ENCODE peak calls at places on chromosome 3, in seven cellular contexts. N is astrocyte, W is stomach, Q is K562, M is breast epithelium, I is psoas muscle, C is SJSA1. G is an unnamed sample.
A peak's percentile ranks its signal among the peaks of the same experiment; 100 is the strongest.

GRCh38 chr3:138348107-138348949 is at the start of gene MRAS:
- DNase-seq in W (peak; percentile 79), I (peak; percentile 88), Q (peak; percentile 60), C (peak; percentile 87), M (peak; percentile 69), N (peak; percentile 73), G (no peak)

GRCh38 chr3:52246264-52246620 is 683 bp downstream of the PPM1M start:
- DNase-seq in N (no peak), C (no peak), Q (no peak), I (no peak), M (no peak), W (no peak), G (no peak)

GRCh38 chr3:20811631-20812030 is 625.6 kb upstream of the SGO1 start:
- DNase-seq in C (no peak), Q (no peak), M (no peak), I (no peak), W (no peak), N (no peak), G (no peak)

GRCh38 chr3:86793786-86794185 is 197.2 kb downstream of the VGLL3 start:
- DNase-seq in W (no peak), N (peak; percentile 97), I (no peak), Q (no peak), C (peak; percentile 88), M (no peak), G (no peak)

GRCh38 chr3:139319428-139320402 is 24.1 kb upstream of the MRPS22 start:
- DNase-seq in C (no peak), M (no peak), N (no peak), Q (peak; percentile 66), W (no peak), I (no peak), G (peak; percentile 67)

GRCh38 chr3:119294402-119294888 is 262 bp downstream of the ARHGAP31 start:
- DNase-seq in Q (no peak), C (no peak), W (peak; percentile 68), M (no peak), N (no peak), I (peak; percentile 57), G (no peak)

GRCh38 chr3:23697416-23697815 is 108.3 kb upstream of the UBE2E1 start:
- DNase-seq in Q (no peak), W (no peak), I (no peak), M (no peak), N (no peak), C (no peak), G (no peak)

GRCh38 chr3:100802126-100802525 is 92.8 kb downstream of the TFG start:
- DNase-seq in W (no peak), I (no peak), Q (no peak), C (no peak), N (no peak), M (no peak), G (no peak)

GRCh38 chr3:59424268-59425010 is 374.6 kb upstream of the CFAP20DC start:
- DNase-seq in W (no peak), M (no peak), I (no peak), Q (no peak), C (peak; percentile 49), N (peak; percentile 91), G (no peak)

DNA sequence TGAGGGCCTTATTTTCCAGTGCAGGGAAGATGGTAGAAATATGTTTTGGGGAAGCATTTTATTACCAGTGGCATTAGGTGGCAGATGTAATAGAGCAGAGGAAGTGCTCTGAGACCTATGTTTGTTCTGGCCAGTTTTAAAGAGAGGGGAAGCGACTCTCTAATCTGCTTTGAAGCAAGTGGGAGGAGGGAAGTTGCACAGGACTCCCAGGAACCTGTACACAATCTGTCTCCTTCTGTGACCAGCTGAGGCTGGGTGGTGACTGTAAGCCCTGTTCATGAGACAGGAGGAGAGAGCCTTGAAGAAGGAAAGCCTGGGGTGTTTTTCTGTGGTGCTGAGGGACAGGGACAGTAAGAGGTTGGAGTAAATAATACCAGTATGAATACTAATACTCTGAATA is 60.5 kb downstream of the LPP start:
- DNase-seq in N (no peak), M (no peak), Q (no peak), I (no peak), C (no peak), W (no peak), G (no peak)
- H3K4me3 ChIP-seq in N (peak overlapping the region; percentile 15), M (no peak overlapping the region), Q (no peak overlapping the region), I (no peak overlapping the region), C (no peak overlapping the region), W (peak overlapping the region; percentile 36), G (no peak overlapping the region)

DNA sequence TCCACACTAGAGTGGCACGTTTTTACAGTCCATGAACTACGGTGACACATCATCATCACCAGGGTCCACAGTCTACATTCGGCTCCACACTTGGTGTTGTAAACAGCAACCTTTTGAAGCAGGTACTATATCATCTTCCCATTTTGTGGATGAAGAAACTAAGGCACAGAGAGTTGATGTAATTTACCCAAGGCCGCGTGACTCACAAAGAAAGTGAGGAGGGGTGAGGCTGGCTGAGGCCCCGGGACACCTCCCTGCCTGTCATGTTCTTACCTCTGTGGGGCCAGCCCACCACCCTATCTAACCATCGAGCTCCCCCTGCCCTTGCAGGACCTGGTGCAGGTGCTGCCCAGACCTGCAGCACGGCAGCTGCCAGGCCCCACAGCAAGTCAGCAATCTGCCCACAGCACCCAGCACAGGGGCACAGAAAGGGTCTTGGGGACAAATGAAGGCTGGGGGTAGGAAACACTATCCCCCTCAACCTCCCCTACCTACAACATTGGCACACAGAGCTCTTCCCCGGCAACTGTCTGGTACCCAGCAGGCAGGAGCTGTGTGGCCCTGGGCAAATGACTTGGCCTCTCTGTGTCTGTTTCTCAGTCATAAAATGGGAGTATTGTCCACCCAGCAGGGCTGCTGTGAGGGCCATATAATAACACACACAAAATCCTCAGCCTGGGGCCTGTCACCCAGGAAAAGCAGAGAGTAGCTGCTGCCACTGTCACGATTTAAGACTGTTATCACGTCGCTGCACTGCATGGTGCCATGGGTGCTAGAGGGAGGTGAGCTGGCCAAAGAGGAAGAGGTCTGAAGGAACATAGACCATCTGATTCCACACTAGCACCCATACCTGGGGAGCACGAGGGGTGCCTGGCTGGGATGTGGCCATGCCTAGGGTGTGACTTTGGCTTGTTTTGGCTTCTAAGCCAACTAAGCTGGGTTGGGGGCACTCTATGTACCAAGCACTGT is 115.1 kb downstream of the IQSEC1 start:
- DNase-seq in Q (no peak), I (no peak), C (no peak), M (no peak), W (no peak), N (no peak), G (no peak)
- H3K27ac ChIP-seq in Q (no peak overlapping the region), I (peak overlapping the region; percentile 54), C (no peak overlapping the region), M (peak overlapping the region; percentile 48), W (peak overlapping the region; percentile 81), N (no peak overlapping the region), G (no peak overlapping the region)

GRCh38 chr3:152026033-152026556 is 152.7 kb downstream of the SUCNR1 start:
- DNase-seq in Q (no peak), W (no peak), C (peak; percentile 94), M (no peak), N (peak; percentile 80), I (no peak), G (no peak)

GRCh38 chr3:152031321-152031720 is 157.9 kb downstream of the SUCNR1 start:
- DNase-seq in C (no peak), W (no peak), I (no peak), M (no peak), N (no peak), Q (no peak), G (no peak)

DNA sequence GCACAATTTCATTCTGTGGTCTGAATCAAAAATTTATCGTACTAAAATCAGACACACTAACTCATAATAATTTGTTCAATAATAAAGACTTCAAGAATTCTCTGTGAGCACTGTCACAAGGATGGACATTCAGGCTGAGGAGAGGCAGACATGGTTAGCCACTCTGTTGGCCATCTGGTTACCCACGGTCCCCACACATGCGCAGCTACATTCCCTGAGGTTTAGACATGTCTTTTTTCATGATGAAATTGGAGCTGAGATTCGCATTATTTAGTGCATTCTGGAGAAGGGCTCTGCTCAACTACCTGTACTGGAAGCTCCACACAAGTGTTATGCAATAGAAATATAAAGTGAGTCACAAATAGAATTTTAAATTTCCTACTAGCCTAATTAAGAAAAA is 156.9 kb downstream of the SUCNR1 start:
- DNase-seq in Q (no peak), C (no peak), I (no peak), N (no peak), W (no peak), M (no peak), G (no peak)
- H3K9me3 ChIP-seq in Q (no peaks in the 10 kb centered on the region), C (no peaks in the 10 kb centered on the region), I (no peaks in the 10 kb centered on the region), N (no peaks in the 10 kb centered on the region), W (no peaks in the 10 kb centered on the region), M (no peaks in the 10 kb centered on the region), G (no peaks in the 10 kb centered on the region)

GRCh38 chr3:64264491-64265109 is 39.3 kb upstream of the PRICKLE2 start:
- DNase-seq in W (no peak), C (no peak), M (no peak), N (no peak), Q (no peak), I (no peak), G (no peak)

GRCh38 chr3:64266065-64266874 is 41.0 kb upstream of the PRICKLE2 start:
- DNase-seq in W (no peak), C (peak; percentile 83), Q (no peak), I (no peak), M (no peak), N (peak; percentile 96), G (no peak)

GRCh38 chr3:64268926-64269325 is 43.7 kb upstream of the PRICKLE2 start:
- DNase-seq in N (no peak), I (no peak), M (no peak), Q (no peak), W (no peak), C (no peak), G (no peak)

GRCh38 chr3:64267774-64268604 is 42.7 kb upstream of the PRICKLE2 start:
- DNase-seq in Q (no peak), M (no peak), W (peak; percentile 45), C (peak; percentile 51), I (peak; percentile 49), N (peak; percentile 70), G (no peak)

GRCh38 chr3:64266983-64267382 is 41.7 kb upstream of the PRICKLE2 start:
- DNase-seq in Q (no peak), M (no peak), W (no peak), C (no peak), N (no peak), I (no peak), G (no peak)
- H3K4me3 ChIP-seq in Q (no peak overlapping the region), M (peak overlapping the region; percentile 75), W (peak overlapping the region; percentile 65), C (peak overlapping the region; percentile 56), N (peak overlapping the region; percentile 79), I (peak overlapping the region; percentile 68), G (no peak overlapping the region)

DNA sequence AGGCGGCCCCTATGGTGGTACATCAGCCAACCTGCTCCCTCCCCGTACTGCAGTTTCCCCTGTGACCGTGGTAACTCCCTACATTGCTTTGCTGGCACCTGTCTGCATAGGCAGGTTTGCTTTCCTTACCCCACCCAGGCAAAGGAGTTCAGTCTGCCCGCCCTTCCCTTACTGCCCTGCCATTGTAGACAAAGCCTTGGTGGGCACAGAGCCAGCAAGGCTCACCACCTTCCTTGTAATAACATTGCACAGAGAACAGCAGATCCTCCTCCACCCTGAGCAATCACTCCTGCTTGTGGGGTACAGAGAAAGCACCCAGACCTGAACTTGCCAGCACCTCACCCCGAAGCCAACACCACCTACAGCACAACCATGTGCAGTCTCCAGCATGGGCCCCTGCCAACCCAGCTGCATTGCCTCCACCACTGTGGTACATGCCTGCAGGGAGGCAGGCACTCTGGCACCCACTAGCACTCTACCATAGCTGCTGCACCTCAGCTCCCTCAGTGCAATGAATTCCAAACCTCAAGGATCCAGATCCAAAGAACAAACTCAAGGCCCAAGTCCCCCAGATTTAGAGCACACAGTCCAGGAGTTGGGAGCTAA is 192.7 kb upstream of the KCNMB2 start:
- DNase-seq in C (no peak), W (peak; percentile 87), N (no peak), Q (no peak), I (no peak), M (no peak), G (no peak)
- H3K27ac ChIP-seq in C (no peak overlapping the region), W (no peak overlapping the region), N (no peak overlapping the region), Q (no peak overlapping the region), I (no peak overlapping the region), M (no peak overlapping the region), G (no peak overlapping the region)